ENCODE peak calls at places on chromosome 13, in seven cellular contexts. N is endothelial cell of umbilical vein, R is HCT116, X is transverse colon, T is breast epithelium, D is K562, K is sigmoid colon. Q is an unnamed sample.

GRCh38 chr13:81540777-81541176 is 1199.9 kb upstream of the SPRY2 start:
- DNase-seq in K (no peak), R (no peak), T (no peak), D (no peak), N (no peak), X (no peak), Q (no peak)

GRCh38 chr13:90230311-90230710 is 1117.2 kb upstream of the MIR17HG start:
- DNase-seq in D (no peak), X (no peak), N (no peak), R (no peak), T (no peak), K (no peak), Q (peak; percentile 63)

GRCh38 chr13:30431269-30431950 is 9.1 kb downstream of the UBE2L5 start:
- DNase-seq in N (no peak), D (no peak), R (peak; percentile 72), T (no peak), K (no peak), X (no peak), Q (no peak)

GRCh38 chr13:60134376-60134775 is 29.4 kb downstream of the DIAPH3 start:
- DNase-seq in K (no peak), T (no peak), D (no peak), R (no peak), X (no peak), N (peak; percentile 21), Q (no peak)

GRCh38 chr13:94061316-94061715 is 418.2 kb downstream of the DCT start:
- DNase-seq in N (no peak), K (no peak), D (no peak), X (no peak), R (no peak), T (no peak), Q (no peak)

GRCh38 chr13:100788540-100788939 is 113.9 kb upstream of the TMTC4 start:
- DNase-seq in X (no peak), R (no peak), T (no peak), D (no peak), N (no peak), K (no peak), Q (no peak)

GRCh38 chr13:97855570-97855970 is 97.9 kb upstream of the IPO5 start:
- DNase-seq in R (peak; percentile 58), D (peak; percentile 63), X (peak; percentile 10), K (peak; percentile 66), N (peak; percentile 78), T (no peak), Q (peak; percentile 26)

GRCh38 chr13:47680752-47681151 is 320.3 kb downstream of the SUCLA2 start:
- DNase-seq in N (no peak), D (no peak), T (no peak), X (no peak), K (no peak), R (no peak), Q (no peak)

GRCh38 chr13:24863748-24864540 is 100.0 kb downstream of the RNF17 start:
- DNase-seq in D (peak; percentile 67), R (no peak), X (no peak), N (no peak), T (no peak), K (no peak), Q (no peak)

GRCh38 chr13:26599403-26599802 is 41.9 kb downstream of the WASF3 start:
- DNase-seq in T (no peak), K (no peak), R (no peak), D (no peak), N (no peak), X (no peak), Q (no peak)

GRCh38 chr13:50842246-50842645 is 1.2 kb downstream of the DLEU7 start:
- DNase-seq in D (no peak), T (no peak), K (no peak), X (no peak), R (no peak), N (no peak), Q (no peak)
- H3K4me3 ChIP-seq in D (no peak overlapping the region), T (no peak overlapping the region), K (no peak overlapping the region), X (no peak overlapping the region), R (no peak overlapping the region), N (no peak overlapping the region), Q (no peak overlapping the region)

GRCh38 chr13:39884166-39884565 is 228.7 kb downstream of the COG6 start:
- DNase-seq in R (no peak), X (no peak), D (no peak), N (no peak), K (no peak), T (no peak), Q (no peak)

GRCh38 chr13:39888865-39889810 is 233.7 kb downstream of the COG6 start:
- DNase-seq in T (no peak), D (no peak), N (peak; percentile 43), K (no peak), R (no peak), X (no peak), Q (no peak)

GRCh38 chr13:39890537-39890936 is 235.1 kb downstream of the COG6 start:
- DNase-seq in T (no peak), X (no peak), K (no peak), D (peak; percentile 1), N (no peak), R (no peak), Q (no peak)

GRCh38 chr13:39886336-39886735 is 230.9 kb downstream of the COG6 start:
- DNase-seq in N (no peak), R (no peak), X (no peak), K (no peak), T (no peak), D (no peak), Q (no peak)

GRCh38 chr13:39887424-39887823 is 232.0 kb downstream of the COG6 start:
- DNase-seq in D (no peak), K (no peak), T (no peak), R (no peak), N (no peak), X (no peak), Q (no peak)
- TF ChIP-seq POLR2AphosphoS5 in D (no peak), K (peak; percentile 88), T (no peak), R (no peak), N (no peak), X (peak; percentile 54), Q (no peak)

DNA sequence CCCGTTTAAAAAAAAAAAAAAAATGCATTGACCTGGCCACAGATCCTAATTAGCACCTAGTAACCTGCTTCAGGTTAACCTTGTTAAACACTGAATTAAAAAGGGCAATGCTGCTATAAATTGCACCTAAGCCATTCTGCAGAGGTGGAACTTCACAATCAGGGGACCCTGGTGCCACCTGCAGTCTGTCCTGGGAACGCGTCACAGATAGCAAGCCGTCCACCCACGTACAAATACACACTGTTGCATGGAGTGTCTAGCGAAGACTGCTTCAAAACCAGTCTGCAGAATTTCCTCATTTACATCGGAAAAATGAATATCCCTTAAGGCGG is 169.3 kb downstream of the COL4A1 start:
- DNase-seq in T (peak; percentile 52), K (no peak), N (no peak), D (peak; percentile 38), R (peak; percentile 35), X (peak; percentile 40), Q (no peak)
- H3K4me1 ChIP-seq in T (no peaks in the 10 kb centered on the region), K (peaks cover 20% of the 10 kb centered on the region), N (peaks cover 15% of the 10 kb centered on the region), D (peaks cover 9% of the 10 kb centered on the region), R (peaks cover 6% of the 10 kb centered on the region), X (no peaks in the 10 kb centered on the region), Q (peaks cover 20% of the 10 kb centered on the region)

GRCh38 chr13:79589605-79590511 is 108.9 kb downstream of the NDFIP2 start:
- DNase-seq in D (no peak), T (peak; percentile 79), R (no peak), X (no peak), K (no peak), N (no peak), Q (no peak)
- H3K4me3 ChIP-seq in D (no peak overlapping the region), T (peak overlapping the region; percentile 32), R (no peak overlapping the region), X (no peak overlapping the region), K (no peak overlapping the region), N (no peak overlapping the region), Q (no peak overlapping the region)

DNA sequence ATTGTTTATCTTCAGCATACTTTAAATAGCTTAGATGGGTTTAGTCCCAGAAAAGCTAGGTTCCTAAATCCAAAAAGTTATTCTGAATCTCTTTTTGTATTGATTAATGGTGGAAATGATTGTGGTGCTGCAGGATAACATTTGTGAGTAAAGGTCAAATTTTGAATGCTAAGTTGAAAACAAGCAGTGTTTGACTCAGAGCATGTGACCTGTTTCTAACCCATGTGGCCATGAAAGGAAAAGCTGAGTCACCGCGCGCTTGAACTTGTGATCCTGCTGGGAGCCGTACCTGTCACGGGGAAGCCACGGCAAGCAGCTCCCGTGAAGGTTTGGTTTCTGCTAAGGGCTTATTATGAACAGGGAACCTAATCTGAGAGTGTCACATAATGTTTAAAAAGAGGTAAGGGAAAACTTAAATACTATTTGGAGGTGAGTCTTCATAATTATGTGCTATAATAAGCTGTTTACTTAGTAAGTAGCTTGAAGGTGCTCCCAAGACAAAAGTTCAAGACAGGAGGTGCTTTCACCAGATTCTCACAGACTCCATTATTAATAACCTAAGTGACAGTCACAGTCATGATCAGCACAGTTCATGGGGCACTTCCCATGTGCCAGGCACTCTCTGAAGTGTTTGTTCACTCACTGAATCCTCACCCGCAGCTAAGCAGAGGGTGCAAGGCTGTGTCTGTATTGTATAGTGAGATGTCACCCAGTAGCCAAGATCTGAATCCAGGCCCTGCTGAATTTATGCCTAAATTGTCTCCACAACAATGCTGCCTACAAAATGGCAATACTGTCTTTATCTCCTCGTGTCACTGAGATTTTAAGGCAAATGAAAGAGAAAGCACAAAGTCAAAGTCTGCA is 286.5 kb downstream of the MYO16 start:
- DNase-seq in D (peak; percentile 89), N (peak; percentile 97), K (peak; percentile 98), T (peak; percentile 81), R (peak; percentile 91), X (peak; percentile 81), Q (peak; percentile 94)
- TF ChIP-seq POLR2AphosphoS5 in D (no peak), N (peak; percentile 63), K (peak; percentile 71), T (peak; percentile 87), R (peak; percentile 56), X (peak; percentile 89), Q (peak; percentile 83)

Q was measured in upper lobe of left lung.